ENCODE peak calls at places on chromosomes 5 and 9, in five cellular contexts. One of them, this sample, is unnamed.

GRCh38 chr5:109479260-109479860 is 69.6 kb upstream of the PJA2 start:
- DNase-seq in HepG2: peak
- DNase-seq in H1: no peak
- DNase-seq in K562: no peak
- DNase-seq in GM12878: no peak
- DNase-seq in this sample: no peak

GRCh38 chr9:36317766-36318165 is 59.5 kb upstream of the GNE start:
- DNase-seq in HepG2: peak
- DNase-seq in H1: no peak
- DNase-seq in K562: no peak
- DNase-seq in GM12878: no peak
- DNase-seq in this sample: no peak

GRCh38 chr9:126614455-126615248 is 924 bp downstream of the LMX1B start:
- DNase-seq in HepG2: no peak
- DNase-seq in H1: peak
- DNase-seq in K562: no peak
- DNase-seq in GM12878: no peak
- DNase-seq in this sample: no peak

GRCh38 chr9:18390393-18390792 is 83.6 kb upstream of the ADAMTSL1 start:
- DNase-seq in HepG2: no peak
- DNase-seq in H1: no peak
- DNase-seq in K562: no peak
- DNase-seq in GM12878: no peak
- DNase-seq in this sample: no peak

GRCh38 chr9:87640385-87640795 is 85.5 kb upstream of the CTSL start:
- DNase-seq in HepG2: no peak
- DNase-seq in H1: no peak
- DNase-seq in K562: no peak
- DNase-seq in GM12878: no peak
- DNase-seq in this sample: no peak

GRCh38 chr5:982377-983237 is 26.0 kb upstream of the NKD2 start:
- DNase-seq in HepG2: no peak
- DNase-seq in H1: peak
- DNase-seq in K562: peak
- DNase-seq in GM12878: no peak
- DNase-seq in this sample: no peak

GRCh38 chr9:137589441-137590122 is 730 bp downstream of the ZMYND19 start:
- DNase-seq in HepG2: no peak
- DNase-seq in H1: no peak
- DNase-seq in K562: no peak
- DNase-seq in GM12878: no peak
- DNase-seq in this sample: no peak

GRCh38 chr5:4531756-4532704 is 608.1 kb upstream of the ADAMTS16 start:
- DNase-seq in HepG2: no peak
- DNase-seq in H1: no peak
- DNase-seq in K562: no peak
- DNase-seq in GM12878: no peak
- DNase-seq in this sample: no peak

GRCh38 chr9:133967024-133967741 is 24.9 kb downstream of the VAV2 start:
- DNase-seq in HepG2: no peak
- DNase-seq in H1: no peak
- DNase-seq in K562: no peak
- DNase-seq in GM12878: no peak
- DNase-seq in this sample: no peak

GRCh38 chr9:121700165-121700830 is 48.9 kb downstream of the DAB2IP start:
- DNase-seq in HepG2: no peak
- DNase-seq in H1: peak
- DNase-seq in K562: no peak
- DNase-seq in GM12878: no peak
- DNase-seq in this sample: no peak

GRCh38 chr5:16464664-16465543 is 696 bp downstream of the ZNF622 start:
- DNase-seq in HepG2: no peak
- DNase-seq in H1: no peak
- DNase-seq in K562: no peak
- DNase-seq in GM12878: no peak
- DNase-seq in this sample: no peak

GRCh38 chr5:43106290-43106638 is 14.4 kb upstream of the ZNF131 start:
- DNase-seq in HepG2: no peak
- DNase-seq in H1: no peak
- DNase-seq in K562: no peak
- DNase-seq in GM12878: no peak
- DNase-seq in this sample: no peak

DNA sequence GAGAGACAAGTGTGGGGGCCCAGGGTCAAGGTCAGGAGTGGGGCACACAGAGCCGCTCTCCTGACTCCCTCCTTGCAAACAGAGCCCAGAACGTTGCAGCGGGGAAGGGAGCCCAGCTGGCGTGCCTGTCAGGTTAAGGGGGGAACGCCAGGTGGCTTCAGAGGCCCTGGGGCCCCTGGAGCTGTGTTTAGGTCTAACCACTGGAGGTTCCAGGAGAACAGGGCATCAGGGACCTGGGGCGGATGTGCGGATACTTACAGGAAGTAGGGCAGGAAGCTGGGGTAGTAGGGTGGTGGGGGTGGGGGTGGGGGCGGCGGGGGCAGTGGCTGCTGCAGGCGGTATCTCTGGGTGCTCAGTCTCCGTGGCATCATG is 7.4 kb downstream of the RNF44 start:
- DNase-seq in HepG2: no peak
- DNase-seq in H1: no peak
- DNase-seq in K562: no peak
- DNase-seq in GM12878: no peak
- DNase-seq in this sample: no peak
- TF ChIP-seq YY1 in HepG2: no peak
- TF ChIP-seq YY1 in H1: no peak
- TF ChIP-seq YY1 in K562: no peak
- TF ChIP-seq YY1 in GM12878: no peak
- TF ChIP-seq YY1 in this sample: no peak

GRCh38 chr5:30932611-30933010 is 260.9 kb upstream of the CDH6 start:
- DNase-seq in HepG2: no peak
- DNase-seq in H1: no peak
- DNase-seq in K562: no peak
- DNase-seq in GM12878: no peak
- DNase-seq in this sample: no peak
- TF ChIP-seq SRF in HepG2: no peak
- TF ChIP-seq SRF in H1: no peak
- TF ChIP-seq SRF in K562: no peak
- TF ChIP-seq SRF in GM12878: no peak
- TF ChIP-seq SRF in this sample: no peak

GRCh38 chr9:16830806-16831205 is 39.7 kb downstream of the BNC2 start:
- DNase-seq in HepG2: no peak
- DNase-seq in H1: no peak
- DNase-seq in K562: no peak
- DNase-seq in GM12878: no peak
- DNase-seq in this sample: no peak

GRCh38 chr9:16832101-16832500 is 38.4 kb downstream of the BNC2 start:
- DNase-seq in HepG2: no peak
- DNase-seq in H1: no peak
- DNase-seq in K562: no peak
- DNase-seq in GM12878: no peak
- DNase-seq in this sample: no peak

GRCh38 chr9:16825971-16826370 is 44.5 kb downstream of the BNC2 start:
- DNase-seq in HepG2: no peak
- DNase-seq in H1: no peak
- DNase-seq in K562: no peak
- DNase-seq in GM12878: no peak
- DNase-seq in this sample: no peak

GRCh38 chr9:16825364-16825763 is 45.1 kb downstream of the BNC2 start:
- DNase-seq in HepG2: no peak
- DNase-seq in H1: no peak
- DNase-seq in K562: no peak
- DNase-seq in GM12878: no peak
- DNase-seq in this sample: no peak

DNA sequence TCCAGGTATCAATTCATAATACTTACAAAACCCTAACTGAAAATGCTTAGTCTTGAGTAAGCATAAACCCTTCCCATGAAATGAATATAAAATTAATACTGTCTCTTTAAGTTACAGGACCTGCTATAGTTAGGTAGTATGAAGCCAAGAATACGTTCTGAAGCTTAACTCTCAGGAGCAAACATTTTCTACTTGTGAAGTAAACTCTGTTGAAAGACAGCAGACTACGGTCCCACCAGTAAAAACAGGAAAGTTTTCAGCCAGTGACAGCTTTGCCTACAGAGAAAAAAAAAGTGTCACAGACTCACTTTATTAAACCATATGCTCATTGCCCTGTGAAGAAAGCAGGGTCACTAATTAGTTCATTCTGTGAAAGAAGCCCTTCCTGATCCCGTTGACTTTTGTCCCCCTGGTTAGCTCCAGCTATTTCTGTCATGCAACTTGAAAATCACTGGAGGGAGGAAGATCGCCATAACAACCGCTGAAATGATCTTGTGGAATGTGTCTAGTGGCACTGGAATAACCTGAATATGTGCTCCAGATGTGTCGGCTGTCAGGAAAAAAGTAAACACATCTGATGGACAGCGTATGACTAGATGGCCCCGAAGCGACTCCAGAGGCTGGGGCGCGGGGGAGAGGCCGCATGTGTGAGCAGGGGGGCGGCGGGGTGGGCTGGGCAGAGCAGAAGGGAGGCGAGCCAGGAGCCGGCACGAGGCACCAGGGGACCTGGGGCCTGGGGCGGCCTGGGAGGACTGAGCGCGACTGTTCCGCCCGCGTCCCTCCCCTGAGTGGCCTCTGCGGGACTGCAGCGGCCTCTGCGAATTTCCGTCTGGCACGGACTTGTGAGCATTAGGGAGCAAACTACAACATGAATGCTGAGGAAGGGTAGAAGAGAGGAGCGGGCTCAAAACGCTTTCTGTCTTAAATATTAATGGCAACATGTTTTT is 41.9 kb downstream of the BNC2 start:
- DNase-seq in HepG2: no peak
- DNase-seq in H1: peak
- DNase-seq in K562: no peak
- DNase-seq in GM12878: no peak
- DNase-seq in this sample: no peak
- TF ChIP-seq ATF3 in HepG2: no peak
- TF ChIP-seq ATF3 in H1: no peak
- TF ChIP-seq ATF3 in K562: no peak
- TF ChIP-seq ATF3 in GM12878: no peak
- TF ChIP-seq ATF3 in this sample: no peak

GRCh38 chr5:145990077-145990653 is 53.8 kb downstream of the SH3RF2 start:
- DNase-seq in HepG2: no peak
- DNase-seq in H1: no peak
- DNase-seq in K562: no peak
- DNase-seq in GM12878: no peak
- DNase-seq in this sample: no peak
- TF ChIP-seq YY1 in HepG2: no peak
- TF ChIP-seq YY1 in H1: no peak
- TF ChIP-seq YY1 in K562: no peak
- TF ChIP-seq YY1 in GM12878: no peak
- TF ChIP-seq YY1 in this sample: no peak

DNA sequence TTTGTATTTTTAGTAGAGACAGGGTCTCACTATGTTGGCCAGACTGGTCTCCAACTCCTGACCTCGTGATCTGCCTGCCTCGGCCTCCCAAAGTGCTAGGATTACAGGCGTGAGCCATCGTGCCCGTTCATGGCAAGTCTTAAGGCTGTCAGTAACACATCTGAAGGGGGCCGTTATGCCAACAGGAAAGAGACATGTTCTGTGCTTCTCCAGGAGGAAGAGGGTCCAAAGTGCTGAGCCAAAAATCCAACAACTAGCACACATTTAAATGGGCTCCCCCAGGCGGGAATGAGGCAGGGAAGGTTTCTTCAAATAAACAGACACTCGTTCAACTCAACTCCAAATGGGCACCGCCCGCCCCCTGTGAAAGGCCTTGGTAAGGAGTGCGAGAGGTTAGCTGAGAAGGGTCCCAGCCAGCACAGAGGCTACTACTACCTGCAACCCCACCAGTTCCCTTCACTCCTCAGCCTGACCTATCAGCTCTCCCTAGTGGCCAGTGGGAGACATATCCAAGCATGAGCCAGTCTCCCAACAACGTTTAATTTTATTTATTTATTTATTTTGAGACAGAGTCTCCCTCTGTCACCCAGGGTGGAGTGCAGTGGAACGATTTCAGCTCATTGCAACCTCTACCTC is 84.1 kb upstream of the DMRT1 start:
- DNase-seq in HepG2: peak
- DNase-seq in H1: peak
- DNase-seq in K562: peak
- DNase-seq in GM12878: no peak
- DNase-seq in this sample: peak
- TF ChIP-seq SRF in HepG2: no peak
- TF ChIP-seq SRF in H1: no peak
- TF ChIP-seq SRF in K562: no peak
- TF ChIP-seq SRF in GM12878: no peak
- TF ChIP-seq SRF in this sample: no peak

This sample was measured in HCT116.